ENCODE peak calls at places on chromosome 7, in five cellular contexts. X is HEK293T; I is stimulated activated naive CD4-positive, alpha-beta T cell treated with Interleukin-2 at 50 U/mL for 16 hours; Y is tibial nerve; Z is activated effector memory CD4-positive, alpha-beta T cell treated with Interleukin-2 at 50 U/mL for 16 hours. C is an unnamed sample.
A peak's percentile ranks its signal among the peaks of the same experiment; 100 is the strongest.

GRCh38 chr7:121385056-121385799 is 10.9 kb downstream of the FAM3C start:
- DNase-seq in X (no peak), Z (no peak), Y (no peak), I (no peak), C (no peak)

GRCh38 chr7:112938895-112939588 is 147.6 kb downstream of the GPR85 start:
- DNase-seq in Y (peak; percentile 5), Z (no peak), X (peak; percentile 20), I (peak; percentile 22), C (no peak)

GRCh38 chr7:132361146-132361545 is 215.1 kb downstream of the PLXNA4 start:
- DNase-seq in I (no peak), Z (no peak), Y (no peak), X (no peak), C (no peak)

GRCh38 chr7:5692845-5693278 is 88.6 kb downstream of the RNF216 start:
- DNase-seq in X (no peak), Z (no peak), Y (no peak), I (no peak), C (no peak)

GRCh38 chr7:106715730-106716129 is 54.8 kb upstream of the CCDC71L start:
- DNase-seq in I (no peak), X (no peak), Z (no peak), Y (no peak), C (no peak)

GRCh38 chr7:30596721-30597120 is 2.0 kb downstream of the GARS1 start:
- DNase-seq in X (no peak), I (no peak), Y (no peak), Z (no peak), C (no peak)

GRCh38 chr7:136874393-136875032 is 6.1 kb downstream of the CHRM2 start:
- DNase-seq in X (peak; percentile 52), Y (no peak), I (no peak), Z (no peak), C (no peak)

GRCh38 chr7:50808282-50808888 is 25.7 kb upstream of the GRB10 start:
- DNase-seq in I (no peak), Z (no peak), X (no peak), Y (no peak), C (no peak)

GRCh38 chr7:50739744-50740455 is 42.8 kb downstream of the GRB10 start:
- DNase-seq in X (no peak), Y (no peak), I (peak; percentile 32), Z (peak; percentile 44), C (peak; percentile 42)

GRCh38 chr7:771241-772004 is 44.3 kb upstream of the PRKAR1B start:
- DNase-seq in Y (peak; percentile 44), X (no peak), I (no peak), Z (no peak), C (no peak)

GRCh38 chr7:115831371-115831770 is 199.2 kb downstream of the TFEC start:
- DNase-seq in Y (no peak), X (no peak), Z (no peak), I (no peak), C (no peak)

GRCh38 chr7:102255501-102255900 is 31.2 kb upstream of the SH2B2 start:
- DNase-seq in Z (no peak), X (no peak), I (no peak), Y (no peak), C (no peak)

GRCh38 chr7:66921918-66922486 is 977 bp downstream of the TMEM248 start:
- DNase-seq in I (no peak), Z (peak; percentile 25), Y (no peak), X (no peak), C (no peak)

GRCh38 chr7:39429421-39429820 is 136.8 kb upstream of the YAE1 start:
- DNase-seq in Z (no peak), I (no peak), X (no peak), Y (no peak), C (no peak)

GRCh38 chr7:74199551-74200355 is 10.1 kb upstream of the LAT2 start:
- DNase-seq in Z (no peak), X (no peak), I (no peak), Y (no peak), C (no peak)

GRCh38 chr7:36962367-36962766 is 238.1 kb upstream of the AOAH start:
- DNase-seq in I (no peak), Y (no peak), Z (no peak), X (no peak), C (no peak)

GRCh38 chr7:13713092-13713491 is 276.4 kb downstream of the ETV1 start:
- DNase-seq in X (no peak), Z (no peak), I (no peak), Y (no peak), C (no peak)

GRCh38 chr7:22594020-22594419 is 94.0 kb upstream of the STEAP1B start:
- DNase-seq in Y (no peak), Z (no peak), I (no peak), X (no peak), C (no peak)

GRCh38 chr7:81155654-81156373 is 237.0 kb upstream of the SEMA3C start:
- DNase-seq in X (no peak), Z (no peak), Y (no peak), I (no peak), C (no peak)

GRCh38 chr7:112874909-112875308 is 84.7 kb upstream of the TMEM168 start:
- DNase-seq in Y (no peak), I (no peak), Z (no peak), X (no peak), C (no peak)

GRCh38 chr7:30434140-30434799 is 44.3 kb downstream of the NOD1 start:
- DNase-seq in Z (no peak), I (no peak), X (no peak), Y (no peak), C (no peak)